ENCODE peak calls at places on chromosomes 16 and 17, in eight cellular contexts. One of them, this sample, is unnamed.

GRCh38 chr16:70438325-70438982 is 446 bp downstream of the ST3GAL2 start:
- DNase-seq in skeletal muscle cell: no peak
- DNase-seq in HTR-8/SVneo: no peak
- DNase-seq in progenitor cell of endocrine pancreas: peak
- DNase-seq in NCI-H2081: no peak
- DNase-seq in PC-3: no peak
- DNase-seq in NCI-H2029 treated with DMSO at 0.1 percent for 48 hours: no peak
- DNase-seq in A172: no peak
- DNase-seq in this sample: no peak

GRCh38 chr16:23948949-23949392 is 113.2 kb downstream of the PRKCB start:
- DNase-seq in progenitor cell of endocrine pancreas: no peak
- DNase-seq in NCI-H2029 treated with DMSO at 0.1 percent for 48 hours: peak
- DNase-seq in HTR-8/SVneo: no peak
- DNase-seq in skeletal muscle cell: no peak
- DNase-seq in PC-3: no peak
- DNase-seq in NCI-H2081: no peak
- DNase-seq in A172: no peak
- DNase-seq in this sample: no peak

GRCh38 chr17:16880121-16880842 is 91.6 kb downstream of the TNFRSF13B start:
- DNase-seq in skeletal muscle cell: no peak
- DNase-seq in NCI-H2081: no peak
- DNase-seq in A172: no peak
- DNase-seq in HTR-8/SVneo: no peak
- DNase-seq in NCI-H2029 treated with DMSO at 0.1 percent for 48 hours: no peak
- DNase-seq in PC-3: no peak
- DNase-seq in progenitor cell of endocrine pancreas: no peak
- DNase-seq in this sample: no peak

GRCh38 chr16:56424791-56425438 is 430 bp downstream of the AMFR start:
- DNase-seq in A172: no peak
- DNase-seq in progenitor cell of endocrine pancreas: peak
- DNase-seq in PC-3: no peak
- DNase-seq in skeletal muscle cell: no peak
- DNase-seq in NCI-H2029 treated with DMSO at 0.1 percent for 48 hours: no peak
- DNase-seq in HTR-8/SVneo: peak
- DNase-seq in NCI-H2081: no peak
- DNase-seq in this sample: peak

GRCh38 chr17:27496005-27496404 is 39.8 kb downstream of the KSR1 start:
- DNase-seq in A172: no peak
- DNase-seq in NCI-H2081: no peak
- DNase-seq in skeletal muscle cell: no peak
- DNase-seq in progenitor cell of endocrine pancreas: no peak
- DNase-seq in PC-3: no peak
- DNase-seq in NCI-H2029 treated with DMSO at 0.1 percent for 48 hours: no peak
- DNase-seq in HTR-8/SVneo: no peak
- DNase-seq in this sample: no peak

GRCh38 chr17:63496663-63497400 is 20.0 kb downstream of the ACE start:
- DNase-seq in HTR-8/SVneo: no peak
- DNase-seq in NCI-H2081: no peak
- DNase-seq in skeletal muscle cell: no peak
- DNase-seq in PC-3: no peak
- DNase-seq in progenitor cell of endocrine pancreas: no peak
- DNase-seq in A172: no peak
- DNase-seq in NCI-H2029 treated with DMSO at 0.1 percent for 48 hours: no peak
- DNase-seq in this sample: no peak

GRCh38 chr17:66347661-66348604 is 45.5 kb downstream of the PRKCA start:
- DNase-seq in progenitor cell of endocrine pancreas: no peak
- DNase-seq in NCI-H2081: peak
- DNase-seq in A172: peak
- DNase-seq in HTR-8/SVneo: no peak
- DNase-seq in NCI-H2029 treated with DMSO at 0.1 percent for 48 hours: peak
- DNase-seq in skeletal muscle cell: no peak
- DNase-seq in PC-3: peak
- DNase-seq in this sample: peak

GRCh38 chr16:57113042-57113453 is 20.7 kb downstream of the CPNE2 start:
- DNase-seq in NCI-H2081: no peak
- DNase-seq in A172: peak
- DNase-seq in skeletal muscle cell: no peak
- DNase-seq in PC-3: no peak
- DNase-seq in NCI-H2029 treated with DMSO at 0.1 percent for 48 hours: no peak
- DNase-seq in progenitor cell of endocrine pancreas: no peak
- DNase-seq in HTR-8/SVneo: no peak
- DNase-seq in this sample: peak

GRCh38 chr17:83109793-83110645 is 30.6 kb downstream of the METRNL start:
- DNase-seq in skeletal muscle cell: peak
- DNase-seq in PC-3: peak
- DNase-seq in progenitor cell of endocrine pancreas: no peak
- DNase-seq in NCI-H2029 treated with DMSO at 0.1 percent for 48 hours: peak
- DNase-seq in NCI-H2081: no peak
- DNase-seq in HTR-8/SVneo: peak
- DNase-seq in A172: peak
- DNase-seq in this sample: peak

GRCh38 chr17:58960068-58960467 is 146.6 kb downstream of the TRIM37 start:
- DNase-seq in HTR-8/SVneo: peak
- DNase-seq in NCI-H2029 treated with DMSO at 0.1 percent for 48 hours: peak
- DNase-seq in PC-3: peak
- DNase-seq in skeletal muscle cell: peak
- DNase-seq in progenitor cell of endocrine pancreas: no peak
- DNase-seq in A172: peak
- DNase-seq in NCI-H2081: no peak
- DNase-seq in this sample: peak

GRCh38 chr17:41687828-41688640 is 651 bp upstream of the EIF1 start:
- DNase-seq in A172: peak
- DNase-seq in NCI-H2081: peak
- DNase-seq in progenitor cell of endocrine pancreas: no peak
- DNase-seq in NCI-H2029 treated with DMSO at 0.1 percent for 48 hours: peak
- DNase-seq in HTR-8/SVneo: peak
- DNase-seq in PC-3: peak
- DNase-seq in skeletal muscle cell: no peak
- DNase-seq in this sample: peak

GRCh38 chr17:61144876-61145564 is 254.6 kb upstream of the TBX2 start:
- DNase-seq in skeletal muscle cell: no peak
- DNase-seq in NCI-H2081: no peak
- DNase-seq in A172: no peak
- DNase-seq in PC-3: no peak
- DNase-seq in progenitor cell of endocrine pancreas: no peak
- DNase-seq in NCI-H2029 treated with DMSO at 0.1 percent for 48 hours: no peak
- DNase-seq in HTR-8/SVneo: no peak
- DNase-seq in this sample: no peak

GRCh38 chr16:30063893-30064745 is 1.4 kb upstream of the ALDOA start:
- DNase-seq in PC-3: peak
- DNase-seq in NCI-H2029 treated with DMSO at 0.1 percent for 48 hours: no peak
- DNase-seq in A172: peak
- DNase-seq in progenitor cell of endocrine pancreas: no peak
- DNase-seq in HTR-8/SVneo: no peak
- DNase-seq in skeletal muscle cell: no peak
- DNase-seq in NCI-H2081: peak
- DNase-seq in this sample: peak

This sample was measured in MG63.